ENCODE peak calls at places on chromosomes 13 and 19, in ten cellular contexts. C is A549; U is Ammon's horn; D is non-pigmented ciliary epithelial cell; B is AG08396; S is RCC 7860; I is IMR-90; F is NCI-H2171 treated with DMSO at 0.1 percent for 48 hours; N is stimulated activated CD4-positive, alpha-beta T cell treated with anti-CD3 and anti-CD28 coated beads, Interleukin-2, amount 100 ng/mL, for 48 hours; Q is aorta. V is an unnamed sample.

GRCh38 chr19:38023245-38023644 is 116.2 kb downstream of the SIPA1L3 start:
- DNase-seq in C (no peak), U (no peak), F (no peak), D (no peak), S (no peak), Q (no peak), I (peak), N (no peak), B (no peak), V (no peak)

GRCh38 chr13:28494861-28495585 is at the start of gene FLT1:
- DNase-seq in S (no peak), I (peak), D (no peak), B (peak), N (peak), U (no peak), Q (peak), C (no peak), F (no peak), V (no peak)

GRCh38 chr19:36331353-36332228 is 47.4 kb downstream of the ZFP14 start:
- DNase-seq in U (peak), F (peak), D (peak), Q (peak), S (peak), I (peak), C (peak), N (peak), B (peak), V (peak)

GRCh38 chr13:32045963-32046785 is 14.6 kb downstream of the FRY start:
- DNase-seq in I (peak), D (peak), B (no peak), F (peak), S (no peak), C (no peak), Q (no peak), U (peak), N (no peak), V (peak)

GRCh38 chr13:73482556-73482955 is 423.8 kb downstream of the KLF5 start:
- DNase-seq in S (no peak), U (no peak), F (no peak), B (no peak), D (no peak), I (no peak), C (no peak), N (no peak), Q (no peak), V (no peak)

GRCh38 chr19:32018014-32018413 is 327.4 kb upstream of the ZNF507 start:
- DNase-seq in B (no peak), U (peak), N (no peak), C (no peak), F (no peak), I (no peak), D (peak), S (no peak), Q (no peak), V (no peak)

GRCh38 chr19:10074153-10074552 is 12.0 kb upstream of the SHFL start:
- DNase-seq in N (peak), I (peak), C (peak), S (peak), B (no peak), D (no peak), F (no peak), Q (no peak), U (no peak), V (no peak)

GRCh38 chr13:106096661-106097092 is 438.8 kb downstream of the EFNB2 start:
- DNase-seq in B (no peak), D (no peak), N (no peak), F (no peak), C (peak), S (peak), U (no peak), Q (no peak), I (no peak), V (no peak)

GRCh38 chr13:107585466-107585865 is 629.9 kb downstream of the LIG4 start:
- DNase-seq in Q (no peak), F (peak), U (peak), I (peak), N (no peak), S (no peak), B (no peak), C (no peak), D (no peak), V (no peak)

GRCh38 chr13:108220042-108220441 is 1.9 kb downstream of the ABHD13 start:
- DNase-seq in B (no peak), C (no peak), N (no peak), S (no peak), F (no peak), Q (no peak), D (no peak), U (no peak), I (no peak), V (no peak)

GRCh38 chr19:6235031-6235951 is 44.5 kb downstream of the MLLT1 start:
- DNase-seq in B (no peak), S (no peak), N (no peak), Q (peak), C (no peak), F (no peak), D (no peak), I (no peak), U (no peak), V (no peak)

V was measured in NCI-H187 treated with DMSO at 0.1 percent for 48 hours.